ENCODE peak calls at places on chromosomes 13 and 19, in ten cellular contexts. U, C, Q, O, L, E, F, S, N and P are unnamed samples.

GRCh38 chr19:57171551-57172081 is 4.3 kb upstream of the DUXA start:
- DNase-seq in S (peak; percentile 42), O (no peak), N (no peak), E (peak; percentile 79), C (peak; percentile 13), Q (no peak), L (peak; percentile 75), F (no peak), U (no peak), P (no peak)

GRCh38 chr19:7534531-7534980 is 961 bp upstream of the PNPLA6 start:
- DNase-seq in N (peak; percentile 70), S (peak; percentile 24), U (peak; percentile 58), Q (peak; percentile 44), E (peak; percentile 88), F (no peak), C (peak; percentile 80), L (peak; percentile 85), O (peak; percentile 37), P (peak; percentile 57)

GRCh38 chr19:11995174-11995573 is 30.3 kb downstream of the ZNF763 start:
- DNase-seq in S (no peak), O (no peak), C (no peak), E (no peak), F (no peak), Q (no peak), L (no peak), N (no peak), U (no peak), P (no peak)

GRCh38 chr19:55657004-55657747 is 2.3 kb downstream of the U2AF2 start:
- DNase-seq in E (no peak), C (no peak), S (no peak), O (no peak), L (no peak), U (no peak), Q (no peak), N (no peak), F (no peak), P (no peak)

GRCh38 chr13:38880397-38880796 is 110.2 kb downstream of the STOML3 start:
- DNase-seq in U (no peak), Q (no peak), C (no peak), O (no peak), N (no peak), F (no peak), E (no peak), S (no peak), L (no peak), P (no peak)

GRCh38 chr13:60356970-60357369 is 40.0 kb upstream of the TDRD3 start:
- DNase-seq in O (no peak), N (no peak), E (no peak), S (no peak), L (no peak), U (no peak), Q (no peak), C (no peak), F (no peak), P (no peak)

GRCh38 chr13:26508885-26509284 is 48.6 kb upstream of the WASF3 start:
- DNase-seq in U (no peak), F (no peak), E (no peak), Q (no peak), L (peak; percentile 66), O (peak; percentile 68), N (peak; percentile 88), S (no peak), C (no peak), P (peak; percentile 69)

GRCh38 chr19:17873661-17874422 is 2.1 kb downstream of the SLC5A5 start:
- DNase-seq in C (peak; percentile 49), S (peak; percentile 69), Q (peak; percentile 70), N (no peak), O (no peak), U (no peak), L (peak; percentile 72), F (peak; percentile 33), E (peak; percentile 96), P (no peak)

GRCh38 chr19:7673995-7674667 is 2.8 kb upstream of the MCEMP1 start:
- DNase-seq in C (peak; percentile 47), E (peak; percentile 82), S (no peak), Q (no peak), L (peak; percentile 87), F (peak; percentile 6), U (peak; percentile 59), N (peak; percentile 46), O (no peak), P (no peak)

GRCh38 chr19:12899891-12900518 is 9.0 kb downstream of the GCDH start:
- DNase-seq in Q (no peak), U (no peak), O (no peak), F (no peak), E (no peak), L (no peak), S (no peak), C (no peak), N (no peak), P (no peak)

GRCh38 chr19:11274533-11275086 is 12.3 kb upstream of the DOCK6 start:
- DNase-seq in C (no peak), O (no peak), U (no peak), N (no peak), F (no peak), S (no peak), E (no peak), L (no peak), Q (no peak), P (no peak)

GRCh38 chr13:29411493-29411892 is 184.0 kb downstream of the SLC7A1 start:
- DNase-seq in L (no peak), F (no peak), C (no peak), E (no peak), U (no peak), O (no peak), S (no peak), Q (no peak), N (peak; percentile 24), P (no peak)